ENCODE peak calls at places on chromosome 1, in five cellular contexts. U, A, G, W and D are unnamed samples.

GRCh38 chr1:222950892-222951291 is 136.1 kb downstream of the DISP1 start:
- DNase-seq in U (no peak), G (peak), W (no peak), A (peak), D (peak)

GRCh38 chr1:167429612-167430011 is 88.7 kb downstream of the CD247 start:
- DNase-seq in G (no peak), W (no peak), A (no peak), U (no peak), D (no peak)

GRCh38 chr1:109307363-109308021 is 681 bp upstream of the MYBPHL start:
- DNase-seq in G (peak), W (no peak), A (peak), U (no peak), D (no peak)

GRCh38 chr1:110161822-110162221 is 11.5 kb downstream of the SLC6A17 start:
- DNase-seq in U (no peak), G (peak), W (no peak), A (no peak), D (no peak)

GRCh38 chr1:1556505-1556904 is 16.1 kb upstream of the TMEM240 start:
- DNase-seq in U (no peak), G (no peak), A (no peak), W (no peak), D (no peak)

GRCh38 chr1:10105484-10105883 is 72.7 kb downstream of the UBE4B start:
- DNase-seq in A (peak), G (no peak), W (no peak), U (no peak), D (peak)

GRCh38 chr1:19178734-19179398 is 31.2 kb downstream of the UBR4 start:
- DNase-seq in A (no peak), W (no peak), G (no peak), U (no peak), D (no peak)

GRCh38 chr1:2229921-2230700 is 2.0 kb downstream of the SKI start:
- DNase-seq in G (no peak), U (no peak), A (peak), W (no peak), D (peak)

GRCh38 chr1:96596226-96596625 is 125.4 kb upstream of the PTBP2 start:
- DNase-seq in U (no peak), A (peak), W (peak), G (no peak), D (peak)

GRCh38 chr1:164604541-164604940 is 45.6 kb downstream of the PBX1 start:
- DNase-seq in W (no peak), G (no peak), A (no peak), U (no peak), D (no peak)

GRCh38 chr1:223726380-223727001 is 14.2 kb downstream of the CAPN2 start:
- DNase-seq in G (peak), A (peak), W (peak), U (peak), D (peak)